ENCODE peak calls at places on chromosome 6, in ten cellular contexts. One of them, this sample, is unnamed.

GRCh38 chr6:156780117-156780641 is 3.0 kb downstream of the ARID1B start:
- DNase-seq in germinal center: peak
- DNase-seq in EH: peak
- DNase-seq in activated CD4-positive, alpha-beta T cell treated with anti-CD3 and anti-CD28 coated beads for 1 hour: peak
- DNase-seq in left kidney: peak
- DNase-seq in Right ventricle myocardium superior: no peak
- DNase-seq in activated naive CD8-positive, alpha-beta T cell treated with anti-CD3 and anti-CD28 coated beads, Interleukin-2, amount 50 U/mL, for 16 hours: no peak
- DNase-seq in GDM1: peak
- DNase-seq in LoVo: peak
- DNase-seq in tibial nerve: no peak
- DNase-seq in this sample: no peak

GRCh38 chr6:41531591-41532582 is 14.3 kb upstream of the FOXP4 start:
- DNase-seq in germinal center: peak
- DNase-seq in EH: peak
- DNase-seq in activated CD4-positive, alpha-beta T cell treated with anti-CD3 and anti-CD28 coated beads for 1 hour: peak
- DNase-seq in left kidney: peak
- DNase-seq in Right ventricle myocardium superior: no peak
- DNase-seq in activated naive CD8-positive, alpha-beta T cell treated with anti-CD3 and anti-CD28 coated beads, Interleukin-2, amount 50 U/mL, for 16 hours: peak
- DNase-seq in GDM1: peak
- DNase-seq in LoVo: no peak
- DNase-seq in tibial nerve: no peak
- DNase-seq in this sample: no peak

GRCh38 chr6:115360602-115361325 is 699.9 kb downstream of the FRK start:
- DNase-seq in germinal center: no peak
- DNase-seq in EH: no peak
- DNase-seq in activated CD4-positive, alpha-beta T cell treated with anti-CD3 and anti-CD28 coated beads for 1 hour: no peak
- DNase-seq in left kidney: no peak
- DNase-seq in Right ventricle myocardium superior: no peak
- DNase-seq in activated naive CD8-positive, alpha-beta T cell treated with anti-CD3 and anti-CD28 coated beads, Interleukin-2, amount 50 U/mL, for 16 hours: no peak
- DNase-seq in GDM1: no peak
- DNase-seq in LoVo: no peak
- DNase-seq in tibial nerve: no peak
- DNase-seq in this sample: no peak

GRCh38 chr6:68876792-68877493 is 241.9 kb downstream of the ADGRB3 start:
- DNase-seq in germinal center: no peak
- DNase-seq in EH: peak
- DNase-seq in activated CD4-positive, alpha-beta T cell treated with anti-CD3 and anti-CD28 coated beads for 1 hour: no peak
- DNase-seq in left kidney: peak
- DNase-seq in Right ventricle myocardium superior: no peak
- DNase-seq in activated naive CD8-positive, alpha-beta T cell treated with anti-CD3 and anti-CD28 coated beads, Interleukin-2, amount 50 U/mL, for 16 hours: no peak
- DNase-seq in GDM1: no peak
- DNase-seq in LoVo: peak
- DNase-seq in tibial nerve: no peak
- DNase-seq in this sample: no peak

GRCh38 chr6:1821188-1822183 is 211.8 kb downstream of the FOXC1 start:
- DNase-seq in germinal center: no peak
- DNase-seq in EH: peak
- DNase-seq in activated CD4-positive, alpha-beta T cell treated with anti-CD3 and anti-CD28 coated beads for 1 hour: no peak
- DNase-seq in left kidney: peak
- DNase-seq in Right ventricle myocardium superior: no peak
- DNase-seq in activated naive CD8-positive, alpha-beta T cell treated with anti-CD3 and anti-CD28 coated beads, Interleukin-2, amount 50 U/mL, for 16 hours: no peak
- DNase-seq in GDM1: no peak
- DNase-seq in LoVo: no peak
- DNase-seq in tibial nerve: no peak
- DNase-seq in this sample: no peak

GRCh38 chr6:25026723-25027122 is 91.0 kb upstream of the RIPOR2 start:
- DNase-seq in germinal center: no peak
- DNase-seq in EH: no peak
- DNase-seq in activated CD4-positive, alpha-beta T cell treated with anti-CD3 and anti-CD28 coated beads for 1 hour: no peak
- DNase-seq in left kidney: no peak
- DNase-seq in Right ventricle myocardium superior: no peak
- DNase-seq in activated naive CD8-positive, alpha-beta T cell treated with anti-CD3 and anti-CD28 coated beads, Interleukin-2, amount 50 U/mL, for 16 hours: no peak
- DNase-seq in GDM1: no peak
- DNase-seq in LoVo: no peak
- DNase-seq in tibial nerve: no peak
- DNase-seq in this sample: no peak

GRCh38 chr6:144722214-144722737 is 437.1 kb downstream of the UTRN start:
- DNase-seq in germinal center: no peak
- DNase-seq in EH: peak
- DNase-seq in activated CD4-positive, alpha-beta T cell treated with anti-CD3 and anti-CD28 coated beads for 1 hour: no peak
- DNase-seq in left kidney: no peak
- DNase-seq in Right ventricle myocardium superior: no peak
- DNase-seq in activated naive CD8-positive, alpha-beta T cell treated with anti-CD3 and anti-CD28 coated beads, Interleukin-2, amount 50 U/mL, for 16 hours: no peak
- DNase-seq in GDM1: no peak
- DNase-seq in LoVo: no peak
- DNase-seq in tibial nerve: no peak
- DNase-seq in this sample: no peak

GRCh38 chr6:70657706-70658105 is 10.0 kb upstream of the SMAP1 start:
- DNase-seq in germinal center: no peak
- DNase-seq in EH: no peak
- DNase-seq in activated CD4-positive, alpha-beta T cell treated with anti-CD3 and anti-CD28 coated beads for 1 hour: no peak
- DNase-seq in left kidney: no peak
- DNase-seq in Right ventricle myocardium superior: no peak
- DNase-seq in activated naive CD8-positive, alpha-beta T cell treated with anti-CD3 and anti-CD28 coated beads, Interleukin-2, amount 50 U/mL, for 16 hours: no peak
- DNase-seq in GDM1: no peak
- DNase-seq in LoVo: no peak
- DNase-seq in tibial nerve: no peak
- DNase-seq in this sample: no peak

GRCh38 chr6:45808917-45809316 is 206.7 kb downstream of the CLIC5 start:
- DNase-seq in germinal center: peak
- DNase-seq in EH: peak
- DNase-seq in activated CD4-positive, alpha-beta T cell treated with anti-CD3 and anti-CD28 coated beads for 1 hour: no peak
- DNase-seq in left kidney: no peak
- DNase-seq in Right ventricle myocardium superior: no peak
- DNase-seq in activated naive CD8-positive, alpha-beta T cell treated with anti-CD3 and anti-CD28 coated beads, Interleukin-2, amount 50 U/mL, for 16 hours: no peak
- DNase-seq in GDM1: no peak
- DNase-seq in LoVo: no peak
- DNase-seq in tibial nerve: no peak
- DNase-seq in this sample: no peak

GRCh38 chr6:83169511-83169910 is 23.6 kb downstream of the PGM3 start:
- DNase-seq in germinal center: no peak
- DNase-seq in EH: peak
- DNase-seq in activated CD4-positive, alpha-beta T cell treated with anti-CD3 and anti-CD28 coated beads for 1 hour: no peak
- DNase-seq in left kidney: no peak
- DNase-seq in Right ventricle myocardium superior: no peak
- DNase-seq in activated naive CD8-positive, alpha-beta T cell treated with anti-CD3 and anti-CD28 coated beads, Interleukin-2, amount 50 U/mL, for 16 hours: no peak
- DNase-seq in GDM1: no peak
- DNase-seq in LoVo: no peak
- DNase-seq in tibial nerve: no peak
- DNase-seq in this sample: no peak

GRCh38 chr6:119174879-119175817 is 96.7 kb upstream of the FAM184A start:
- DNase-seq in germinal center: no peak
- DNase-seq in EH: no peak
- DNase-seq in activated CD4-positive, alpha-beta T cell treated with anti-CD3 and anti-CD28 coated beads for 1 hour: no peak
- DNase-seq in left kidney: no peak
- DNase-seq in Right ventricle myocardium superior: no peak
- DNase-seq in activated naive CD8-positive, alpha-beta T cell treated with anti-CD3 and anti-CD28 coated beads, Interleukin-2, amount 50 U/mL, for 16 hours: no peak
- DNase-seq in GDM1: no peak
- DNase-seq in LoVo: no peak
- DNase-seq in tibial nerve: no peak
- DNase-seq in this sample: no peak

GRCh38 chr6:77893391-77893790 is 240.6 kb downstream of the MEI4 start:
- DNase-seq in germinal center: no peak
- DNase-seq in EH: no peak
- DNase-seq in activated CD4-positive, alpha-beta T cell treated with anti-CD3 and anti-CD28 coated beads for 1 hour: no peak
- DNase-seq in left kidney: no peak
- DNase-seq in Right ventricle myocardium superior: no peak
- DNase-seq in activated naive CD8-positive, alpha-beta T cell treated with anti-CD3 and anti-CD28 coated beads, Interleukin-2, amount 50 U/mL, for 16 hours: no peak
- DNase-seq in GDM1: no peak
- DNase-seq in LoVo: no peak
- DNase-seq in tibial nerve: no peak
- DNase-seq in this sample: no peak